ENCODE peak calls at places on chromosomes 11 and 22, in seven cellular contexts. One of them, this sample, is unnamed. For H3K9me3, the result is how much of the 10 kb centered on the place peaks cover.

GRCh38 chr11:726278-726915 is 20.4 kb downstream of the EPS8L2 start:
- DNase-seq in CD8-positive, alpha-beta T cell: peak
- DNase-seq in cardiac muscle cell: peak
- DNase-seq in heart right ventricle: no peak
- DNase-seq in psoas muscle: peak
- DNase-seq in upper lobe of right lung: peak
- DNase-seq in IMR-90: peak
- DNase-seq in this sample: peak

GRCh38 chr11:30282289-30282631 is 40.6 kb upstream of the ARL14EP start:
- DNase-seq in CD8-positive, alpha-beta T cell: peak
- DNase-seq in cardiac muscle cell: no peak
- DNase-seq in heart right ventricle: no peak
- DNase-seq in psoas muscle: no peak
- DNase-seq in upper lobe of right lung: no peak
- DNase-seq in IMR-90: no peak
- DNase-seq in this sample: no peak

GRCh38 chr11:111329306-111330204 is 31.2 kb downstream of the POU2AF3 start:
- DNase-seq in CD8-positive, alpha-beta T cell: no peak
- DNase-seq in cardiac muscle cell: no peak
- DNase-seq in heart right ventricle: peak
- DNase-seq in psoas muscle: peak
- DNase-seq in upper lobe of right lung: no peak
- DNase-seq in IMR-90: no peak
- DNase-seq in this sample: no peak

GRCh38 chr22:36143066-36143815 is 17.3 kb downstream of the APOL3 start:
- DNase-seq in CD8-positive, alpha-beta T cell: no peak
- DNase-seq in cardiac muscle cell: no peak
- DNase-seq in heart right ventricle: no peak
- DNase-seq in psoas muscle: no peak
- DNase-seq in upper lobe of right lung: no peak
- DNase-seq in IMR-90: no peak
- DNase-seq in this sample: no peak

GRCh38 chr22:30495041-30495784 is 10.3 kb downstream of the SEC14L4 start:
- DNase-seq in CD8-positive, alpha-beta T cell: no peak
- DNase-seq in cardiac muscle cell: no peak
- DNase-seq in heart right ventricle: no peak
- DNase-seq in psoas muscle: no peak
- DNase-seq in upper lobe of right lung: no peak
- DNase-seq in IMR-90: no peak
- DNase-seq in this sample: no peak

GRCh38 chr22:44389926-44390925 is 77.5 kb upstream of the SHISAL1 start:
- DNase-seq in CD8-positive, alpha-beta T cell: no peak
- DNase-seq in cardiac muscle cell: no peak
- DNase-seq in heart right ventricle: no peak
- DNase-seq in psoas muscle: peak
- DNase-seq in upper lobe of right lung: peak
- DNase-seq in IMR-90: no peak
- DNase-seq in this sample: peak

GRCh38 chr11:104380358-104380757 is 216.4 kb upstream of the PDGFD start:
- DNase-seq in CD8-positive, alpha-beta T cell: no peak
- DNase-seq in cardiac muscle cell: peak
- DNase-seq in heart right ventricle: no peak
- DNase-seq in psoas muscle: no peak
- DNase-seq in upper lobe of right lung: no peak
- DNase-seq in IMR-90: no peak
- DNase-seq in this sample: no peak

GRCh38 chr11:95888439-95888838 is 35.5 kb downstream of the MTMR2 start:
- DNase-seq in CD8-positive, alpha-beta T cell: no peak
- DNase-seq in cardiac muscle cell: no peak
- DNase-seq in heart right ventricle: no peak
- DNase-seq in psoas muscle: no peak
- DNase-seq in upper lobe of right lung: no peak
- DNase-seq in IMR-90: peak
- DNase-seq in this sample: no peak

GRCh38 chr11:12862761-12863469 is 146.2 kb upstream of the RASSF10 start:
- DNase-seq in CD8-positive, alpha-beta T cell: no peak
- DNase-seq in cardiac muscle cell: peak
- DNase-seq in heart right ventricle: peak
- DNase-seq in psoas muscle: peak
- DNase-seq in upper lobe of right lung: no peak
- DNase-seq in IMR-90: peak
- DNase-seq in this sample: peak

GRCh38 chr22:42969348-42969975 is 45.5 kb downstream of the PACSIN2 start:
- DNase-seq in CD8-positive, alpha-beta T cell: no peak
- DNase-seq in cardiac muscle cell: peak
- DNase-seq in heart right ventricle: no peak
- DNase-seq in psoas muscle: no peak
- DNase-seq in upper lobe of right lung: no peak
- DNase-seq in IMR-90: peak
- DNase-seq in this sample: no peak

GRCh38 chr11:77211040-77211451 is 83.0 kb downstream of the MYO7A start:
- DNase-seq in CD8-positive, alpha-beta T cell: peak
- DNase-seq in cardiac muscle cell: no peak
- DNase-seq in heart right ventricle: no peak
- DNase-seq in psoas muscle: peak
- DNase-seq in upper lobe of right lung: peak
- DNase-seq in IMR-90: no peak
- DNase-seq in this sample: no peak

GRCh38 chr11:15720460-15720859 is 605.7 kb downstream of the INSC start:
- DNase-seq in CD8-positive, alpha-beta T cell: no peak
- DNase-seq in cardiac muscle cell: peak
- DNase-seq in heart right ventricle: no peak
- DNase-seq in psoas muscle: no peak
- DNase-seq in upper lobe of right lung: no peak
- DNase-seq in IMR-90: peak
- DNase-seq in this sample: peak

GRCh38 chr11:14065153-14065552 is 102.6 kb downstream of the SPON1 start:
- DNase-seq in CD8-positive, alpha-beta T cell: no peak
- DNase-seq in cardiac muscle cell: no peak
- DNase-seq in heart right ventricle: no peak
- DNase-seq in psoas muscle: no peak
- DNase-seq in upper lobe of right lung: peak
- DNase-seq in IMR-90: no peak
- DNase-seq in this sample: no peak

GRCh38 chr11:76030973-76031590 is 175.2 kb downstream of the WNT11 start:
- DNase-seq in CD8-positive, alpha-beta T cell: no peak
- DNase-seq in cardiac muscle cell: peak
- DNase-seq in heart right ventricle: no peak
- DNase-seq in psoas muscle: no peak
- DNase-seq in upper lobe of right lung: no peak
- DNase-seq in IMR-90: no peak
- DNase-seq in this sample: peak

GRCh38 chr11:47270331-47271271 is 668 bp downstream of the MADD start:
- DNase-seq in CD8-positive, alpha-beta T cell: no peak
- DNase-seq in cardiac muscle cell: peak
- DNase-seq in heart right ventricle: no peak
- DNase-seq in psoas muscle: peak
- DNase-seq in upper lobe of right lung: peak
- DNase-seq in IMR-90: peak
- DNase-seq in this sample: peak

GRCh38 chr11:129023968-129024676 is 81.5 kb upstream of the TP53AIP1 start:
- DNase-seq in CD8-positive, alpha-beta T cell: no peak
- DNase-seq in cardiac muscle cell: peak
- DNase-seq in heart right ventricle: no peak
- DNase-seq in psoas muscle: no peak
- DNase-seq in upper lobe of right lung: no peak
- DNase-seq in IMR-90: peak
- DNase-seq in this sample: no peak

DNA sequence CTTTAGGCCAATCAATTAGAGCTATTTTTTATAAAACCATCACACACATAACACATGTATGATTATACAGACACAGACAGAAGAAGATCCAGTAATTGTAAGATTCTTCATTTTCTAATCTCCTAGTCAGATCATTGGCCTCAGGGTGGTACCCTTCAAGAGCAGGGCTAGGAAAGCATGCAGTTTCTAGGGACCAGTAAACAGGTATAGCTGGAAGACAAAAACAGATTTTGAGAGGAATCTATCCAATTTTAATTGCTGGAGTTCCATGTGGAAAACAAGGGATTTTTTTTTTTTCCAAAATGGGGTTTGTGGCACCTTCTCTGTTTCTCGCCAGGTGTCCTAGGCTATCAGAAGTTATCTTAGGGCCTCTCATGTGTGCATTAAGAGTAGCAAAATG is 29.6 kb downstream of the METTL15 start:
- DNase-seq in CD8-positive, alpha-beta T cell: no peak
- DNase-seq in cardiac muscle cell: no peak
- DNase-seq in heart right ventricle: no peak
- DNase-seq in psoas muscle: no peak
- DNase-seq in upper lobe of right lung: no peak
- DNase-seq in IMR-90: no peak
- DNase-seq in this sample: no peak
- H3K9me3 ChIP-seq in CD8-positive, alpha-beta T cell: under half
- H3K9me3 ChIP-seq in cardiac muscle cell: under half
- H3K9me3 ChIP-seq in heart right ventricle: under half
- H3K9me3 ChIP-seq in psoas muscle: under half
- H3K9me3 ChIP-seq in upper lobe of right lung: under half
- H3K9me3 ChIP-seq in IMR-90: under half
- H3K9me3 ChIP-seq in this sample: under half

DNA sequence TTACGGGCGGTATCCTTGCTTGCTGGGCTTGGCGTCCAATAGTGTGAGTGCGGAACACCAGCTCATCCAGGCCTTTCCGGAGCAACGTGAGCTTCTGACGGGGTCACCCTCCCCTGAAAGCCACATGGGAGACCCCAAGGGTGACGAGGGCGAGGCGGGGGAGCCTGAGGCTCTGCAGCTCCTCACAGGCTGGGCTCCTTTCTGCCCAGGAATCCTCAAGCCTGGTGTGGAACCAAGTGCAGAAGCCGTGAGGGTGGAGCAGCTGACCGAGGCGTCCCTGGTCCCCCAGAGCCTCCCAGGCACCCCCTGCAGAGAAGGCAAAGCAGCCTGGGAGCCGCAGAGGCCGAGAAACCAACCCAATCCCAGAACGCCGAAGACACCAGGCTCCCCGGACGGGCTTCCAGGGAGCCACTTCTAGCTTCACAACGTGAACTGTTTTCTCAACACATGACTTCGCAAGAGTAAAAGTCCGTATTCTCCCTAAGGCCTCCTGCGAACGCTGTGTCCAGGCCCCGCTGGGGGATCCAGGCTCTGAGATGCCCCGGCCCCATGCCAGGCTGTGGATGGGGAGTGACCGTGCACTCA is 530.3 kb downstream of the BRD1 start:
- DNase-seq in CD8-positive, alpha-beta T cell: peak
- DNase-seq in cardiac muscle cell: no peak
- DNase-seq in heart right ventricle: no peak
- DNase-seq in psoas muscle: no peak
- DNase-seq in upper lobe of right lung: peak
- DNase-seq in IMR-90: no peak
- DNase-seq in this sample: no peak
- H3K9me3 ChIP-seq in CD8-positive, alpha-beta T cell: under half
- H3K9me3 ChIP-seq in cardiac muscle cell: under half
- H3K9me3 ChIP-seq in heart right ventricle: under half
- H3K9me3 ChIP-seq in psoas muscle: under half
- H3K9me3 ChIP-seq in upper lobe of right lung: under half
- H3K9me3 ChIP-seq in IMR-90: half or more
- H3K9me3 ChIP-seq in this sample: under half

GRCh38 chr22:49619301-49619700 is 208.4 kb downstream of the BRD1 start:
- DNase-seq in CD8-positive, alpha-beta T cell: no peak
- DNase-seq in cardiac muscle cell: no peak
- DNase-seq in heart right ventricle: peak
- DNase-seq in psoas muscle: no peak
- DNase-seq in upper lobe of right lung: peak
- DNase-seq in IMR-90: no peak
- DNase-seq in this sample: peak

GRCh38 chr22:49620003-49620556 is 207.6 kb downstream of the BRD1 start:
- DNase-seq in CD8-positive, alpha-beta T cell: no peak
- DNase-seq in cardiac muscle cell: no peak
- DNase-seq in heart right ventricle: no peak
- DNase-seq in psoas muscle: no peak
- DNase-seq in upper lobe of right lung: no peak
- DNase-seq in IMR-90: no peak
- DNase-seq in this sample: peak

GRCh38 chr22:49617264-49617663 is 210.4 kb downstream of the BRD1 start:
- DNase-seq in CD8-positive, alpha-beta T cell: no peak
- DNase-seq in cardiac muscle cell: no peak
- DNase-seq in heart right ventricle: no peak
- DNase-seq in psoas muscle: no peak
- DNase-seq in upper lobe of right lung: peak
- DNase-seq in IMR-90: no peak
- DNase-seq in this sample: no peak

GRCh38 chr22:49617866-49618688 is 209.6 kb downstream of the BRD1 start:
- DNase-seq in CD8-positive, alpha-beta T cell: no peak
- DNase-seq in cardiac muscle cell: no peak
- DNase-seq in heart right ventricle: no peak
- DNase-seq in psoas muscle: peak
- DNase-seq in upper lobe of right lung: peak
- DNase-seq in IMR-90: no peak
- DNase-seq in this sample: peak

DNA sequence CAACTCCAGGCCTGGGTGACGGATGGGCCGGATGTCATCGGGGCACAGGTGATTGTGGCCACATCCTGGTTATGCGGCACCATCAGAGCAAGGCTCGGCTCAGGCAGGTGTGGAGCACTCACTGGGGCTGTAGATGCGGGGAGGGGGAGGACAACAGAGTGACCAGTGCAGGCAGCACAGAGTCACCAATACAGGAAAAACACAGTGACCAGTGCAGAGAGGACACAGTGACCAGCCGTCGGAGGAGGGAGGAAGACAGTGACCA is 209.1 kb downstream of the BRD1 start:
- DNase-seq in CD8-positive, alpha-beta T cell: no peak
- DNase-seq in cardiac muscle cell: no peak
- DNase-seq in heart right ventricle: no peak
- DNase-seq in psoas muscle: no peak
- DNase-seq in upper lobe of right lung: peak
- DNase-seq in IMR-90: no peak
- DNase-seq in this sample: no peak
- H3K9me3 ChIP-seq in CD8-positive, alpha-beta T cell: under half
- H3K9me3 ChIP-seq in cardiac muscle cell: under half
- H3K9me3 ChIP-seq in heart right ventricle: under half
- H3K9me3 ChIP-seq in psoas muscle: under half
- H3K9me3 ChIP-seq in upper lobe of right lung: under half
- H3K9me3 ChIP-seq in IMR-90: half or more
- H3K9me3 ChIP-seq in this sample: under half

GRCh38 chr11:4071325-4071724 is 23.3 kb upstream of the RRM1 start:
- DNase-seq in CD8-positive, alpha-beta T cell: no peak
- DNase-seq in cardiac muscle cell: no peak
- DNase-seq in heart right ventricle: no peak
- DNase-seq in psoas muscle: no peak
- DNase-seq in upper lobe of right lung: no peak
- DNase-seq in IMR-90: no peak
- DNase-seq in this sample: no peak

GRCh38 chr11:4076774-4077173 is 17.8 kb upstream of the RRM1 start:
- DNase-seq in CD8-positive, alpha-beta T cell: no peak
- DNase-seq in cardiac muscle cell: no peak
- DNase-seq in heart right ventricle: no peak
- DNase-seq in psoas muscle: no peak
- DNase-seq in upper lobe of right lung: no peak
- DNase-seq in IMR-90: no peak
- DNase-seq in this sample: no peak

GRCh38 chr11:4072668-4073285 is 21.8 kb upstream of the RRM1 start:
- DNase-seq in CD8-positive, alpha-beta T cell: no peak
- DNase-seq in cardiac muscle cell: peak
- DNase-seq in heart right ventricle: no peak
- DNase-seq in psoas muscle: no peak
- DNase-seq in upper lobe of right lung: no peak
- DNase-seq in IMR-90: peak
- DNase-seq in this sample: peak

GRCh38 chr11:4071828-4072421 is 22.7 kb upstream of the RRM1 start:
- DNase-seq in CD8-positive, alpha-beta T cell: no peak
- DNase-seq in cardiac muscle cell: no peak
- DNase-seq in heart right ventricle: no peak
- DNase-seq in psoas muscle: no peak
- DNase-seq in upper lobe of right lung: no peak
- DNase-seq in IMR-90: no peak
- DNase-seq in this sample: no peak

GRCh38 chr11:4074266-4074665 is 20.3 kb upstream of the RRM1 start:
- DNase-seq in CD8-positive, alpha-beta T cell: no peak
- DNase-seq in cardiac muscle cell: peak
- DNase-seq in heart right ventricle: no peak
- DNase-seq in psoas muscle: peak
- DNase-seq in upper lobe of right lung: peak
- DNase-seq in IMR-90: no peak
- DNase-seq in this sample: no peak
- H3K9me3 ChIP-seq in CD8-positive, alpha-beta T cell: under half
- H3K9me3 ChIP-seq in cardiac muscle cell: under half
- H3K9me3 ChIP-seq in heart right ventricle: under half
- H3K9me3 ChIP-seq in psoas muscle: under half
- H3K9me3 ChIP-seq in upper lobe of right lung: under half
- H3K9me3 ChIP-seq in IMR-90: under half
- H3K9me3 ChIP-seq in this sample: under half